ENCODE peak calls at places on chromosomes 6 and 20, in eight cellular contexts. Y, T, F, R, W, J, V and U are unnamed samples.

GRCh38 chr20:34055290-34055689 is 56.8 kb downstream of the EIF2S2 start:
- DNase-seq in T (no peak), F (no peak), R (no peak), Y (no peak), W (no peak), V (no peak), J (no peak), U (no peak)

GRCh38 chr6:117956386-117956785 is 49.3 kb downstream of the SLC35F1 start:
- DNase-seq in V (no peak), Y (no peak), T (no peak), F (no peak), R (no peak), J (no peak), W (no peak), U (no peak)

GRCh38 chr6:40755046-40755681 is 168.0 kb upstream of the LRFN2 start:
- DNase-seq in J (peak; percentile 45), Y (peak; percentile 56), F (peak; percentile 21), R (no peak), V (peak; percentile 66), T (no peak), W (no peak), U (no peak)

GRCh38 chr6:24432611-24433010 is 29.9 kb downstream of the MRS2 start:
- DNase-seq in W (no peak), V (no peak), F (no peak), Y (no peak), R (no peak), J (no peak), T (no peak), U (no peak)

GRCh38 chr6:97240222-97240621 is 42.8 kb downstream of the MMS22L start:
- DNase-seq in T (no peak), V (no peak), W (no peak), R (no peak), J (no peak), F (no peak), Y (peak; percentile 74), U (no peak)

GRCh38 chr6:34341481-34341971 is 50.9 kb downstream of the NUDT3 start:
- DNase-seq in R (no peak), W (no peak), V (peak; percentile 79), Y (peak; percentile 75), F (no peak), J (peak; percentile 37), T (no peak), U (no peak)

GRCh38 chr20:17856024-17856564 is 112.5 kb downstream of the SNX5 start:
- DNase-seq in W (no peak), F (peak; percentile 80), T (no peak), R (no peak), Y (peak; percentile 28), J (no peak), V (no peak), U (no peak)

GRCh38 chr6:130679684-130680083 is 147.5 kb upstream of the SMLR1 start:
- DNase-seq in Y (no peak), T (no peak), W (no peak), J (no peak), F (no peak), R (no peak), V (no peak), U (no peak)

GRCh38 chr6:91193446-91193845 is 606.6 kb upstream of the MAP3K7 start:
- DNase-seq in V (no peak), Y (no peak), F (no peak), J (no peak), W (no peak), T (no peak), R (no peak), U (no peak)

GRCh38 chr20:38779247-38780097 is 26.0 kb upstream of the PPP1R16B start:
- DNase-seq in Y (no peak), T (no peak), V (no peak), W (peak; percentile 92), R (no peak), J (no peak), F (no peak), U (no peak)

GRCh38 chr20:8156603-8157079 is 24.6 kb downstream of the PLCB1 start:
- DNase-seq in W (peak; percentile 31), Y (peak; percentile 59), V (no peak), T (no peak), F (no peak), R (no peak), J (no peak), U (peak; percentile 31)

GRCh38 chr6:88490865-88491264 is 324.7 kb upstream of the CNR1 start:
- DNase-seq in Y (no peak), J (no peak), T (no peak), V (no peak), W (no peak), F (no peak), R (no peak), U (no peak)

GRCh38 chr6:52253494-52253893 is 9.2 kb upstream of the IL17F start:
- DNase-seq in W (no peak), Y (no peak), F (no peak), V (no peak), T (no peak), R (no peak), J (no peak), U (no peak)

GRCh38 chr6:30160791-30161261 is at the start of gene TRIM10:
- DNase-seq in R (no peak), J (no peak), W (no peak), T (no peak), F (no peak), V (no peak), Y (no peak), U (no peak)
- TF ChIP-seq POLR2A in R (no peak), J (no peak), W (no peak), T (no peak), F (no peak), V (no peak), Y (no peak), U (no peak)

DNA sequence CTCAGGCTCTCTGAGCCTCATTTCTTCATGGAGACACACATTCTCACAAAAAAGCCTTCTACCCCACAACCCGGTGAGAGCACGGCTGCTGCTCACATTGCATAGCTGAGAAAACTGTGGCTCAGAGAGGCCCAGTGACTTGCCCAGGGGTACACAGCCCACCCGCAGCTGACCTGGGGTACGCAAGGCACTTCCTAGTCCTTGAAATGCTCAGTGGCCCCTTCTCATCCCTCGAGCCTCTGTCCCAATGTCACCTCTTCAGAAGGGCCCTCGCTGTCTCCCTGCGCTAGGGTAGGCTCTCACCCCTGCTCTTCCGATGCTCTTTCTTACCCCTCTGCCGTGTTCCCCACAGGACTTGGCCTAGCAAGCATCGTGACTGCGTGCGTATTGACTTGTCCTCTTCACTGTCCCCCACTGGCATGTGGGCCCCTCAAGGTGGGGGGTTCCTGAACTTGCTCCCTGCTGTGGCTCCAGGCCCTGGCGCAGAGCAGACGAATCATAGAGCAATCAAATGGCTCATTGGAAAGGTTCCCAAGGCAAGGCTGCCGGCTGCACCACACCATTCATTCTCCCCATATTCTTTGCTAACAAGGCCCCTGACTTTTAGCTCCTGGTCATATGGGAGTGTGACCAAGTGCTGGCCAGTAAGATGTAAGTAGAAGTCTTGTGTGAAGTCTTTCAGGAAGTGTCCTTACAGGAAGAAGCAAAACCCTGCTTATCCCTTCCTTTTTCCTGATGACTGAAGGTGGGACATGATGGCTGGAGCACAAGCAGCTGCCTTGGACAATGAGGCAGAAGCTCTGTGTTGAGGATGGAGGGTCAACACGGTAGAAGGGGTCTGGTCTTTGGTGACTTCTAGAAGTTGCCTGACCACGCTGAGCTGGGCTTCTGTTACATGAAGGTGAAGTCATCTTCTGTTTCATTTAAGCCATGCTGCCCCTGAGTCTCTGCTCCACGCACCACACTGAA is 22.7 kb downstream of the PCK1 start:
- DNase-seq in J (no peak), Y (no peak), T (no peak), W (no peak), F (no peak), V (no peak), R (no peak), U (no peak)
- H3K27ac ChIP-seq in J (peak overlapping the region; percentile 57), Y (no peak overlapping the region), T (no peak overlapping the region), W (no peak overlapping the region), F (no peak overlapping the region), V (peak overlapping the region; percentile 79), R (peak overlapping the region; percentile 69), U (peak overlapping the region; percentile 55)

GRCh38 chr6:125194980-125195379 is 41.4 kb downstream of the TPD52L1 start:
- DNase-seq in T (no peak), Y (no peak), W (no peak), F (no peak), V (no peak), J (no peak), R (no peak), U (no peak)

GRCh38 chr6:125195526-125195925 is 42.0 kb downstream of the TPD52L1 start:
- DNase-seq in J (no peak), R (no peak), Y (no peak), W (no peak), V (no peak), F (no peak), T (no peak), U (no peak)

GRCh38 chr6:125196613-125197012 is 43.0 kb downstream of the TPD52L1 start:
- DNase-seq in F (no peak), Y (no peak), R (no peak), J (no peak), T (no peak), V (no peak), W (no peak), U (no peak)

GRCh38 chr6:125198285-125199009 is 44.9 kb downstream of the TPD52L1 start:
- DNase-seq in F (no peak), R (no peak), J (no peak), Y (no peak), W (no peak), V (no peak), T (no peak), U (no peak)

DNA sequence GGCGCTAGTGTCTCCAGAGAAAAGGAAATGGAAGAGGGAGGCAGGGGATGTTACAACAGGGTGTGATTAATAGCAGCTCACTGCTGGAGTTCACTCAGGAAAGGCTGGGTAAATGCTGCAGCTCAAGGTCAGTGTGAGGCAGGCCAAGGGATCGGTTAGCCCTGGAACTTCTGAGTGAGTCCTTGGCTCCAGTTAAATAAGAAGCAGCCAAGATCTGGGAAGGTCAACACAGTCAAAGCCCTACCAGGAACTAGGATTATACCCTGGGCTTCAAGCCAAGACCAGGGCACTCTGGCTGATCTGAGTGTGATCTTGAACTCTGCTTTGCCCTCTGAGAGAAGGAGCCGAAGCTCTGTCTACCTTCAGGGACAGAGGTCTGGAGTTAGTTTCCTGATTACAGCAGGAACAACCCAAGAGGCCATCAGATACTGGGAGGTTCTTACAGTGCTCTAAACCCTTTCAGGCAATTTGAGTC is 44.3 kb downstream of the TPD52L1 start:
- DNase-seq in V (peak; percentile 76), Y (peak; percentile 31), J (peak; percentile 35), F (peak; percentile 70), W (peak; percentile 49), R (no peak), T (peak; percentile 64), U (peak; percentile 93)
- TF ChIP-seq POLR2A in V (no peak), Y (no peak), J (no peak), F (no peak), W (no peak), R (no peak), T (no peak), U (peak; percentile 43)

DNA sequence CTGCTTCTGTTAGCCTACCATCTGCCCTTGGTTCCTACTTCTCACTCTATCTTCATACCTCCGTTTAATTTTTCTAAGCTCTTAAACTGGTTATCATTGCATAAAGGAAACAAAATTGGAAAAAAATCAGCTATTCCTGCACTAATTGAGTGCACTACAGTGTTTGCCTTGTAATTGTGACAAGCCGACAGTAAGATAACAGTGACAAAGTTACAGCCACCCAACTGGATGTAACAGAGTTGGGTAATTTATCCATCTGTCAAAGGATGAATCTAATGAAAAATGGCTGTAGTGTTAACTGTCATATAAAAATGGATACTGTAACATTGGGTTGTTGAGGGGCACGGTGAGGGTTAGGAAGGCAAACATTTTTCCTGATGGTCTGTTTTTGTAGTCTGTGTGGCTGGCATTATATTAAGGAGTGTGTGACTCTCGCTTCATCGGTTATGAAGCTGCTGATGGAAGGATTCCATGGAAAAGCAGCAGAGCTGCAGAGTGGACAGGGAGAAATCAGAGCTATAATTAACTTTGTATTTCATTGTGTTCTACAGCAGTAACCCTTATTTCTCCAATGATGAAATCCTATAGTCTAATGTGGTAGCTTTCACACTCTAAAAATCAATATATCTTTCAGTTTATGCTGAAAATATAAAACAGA is 12.7 kb downstream of the PBOV1 start:
- DNase-seq in Y (no peak), V (no peak), W (no peak), J (no peak), R (no peak), F (no peak), T (no peak), U (no peak)
- H3K27ac ChIP-seq in Y (no peak overlapping the region), V (no peak overlapping the region), W (no peak overlapping the region), J (no peak overlapping the region), R (no peak overlapping the region), F (no peak overlapping the region), T (no peak overlapping the region), U (no peak overlapping the region)